ENCODE peak calls at places on chromosomes 5 and 9, in eight cellular contexts. I is GM20000, J is heart right ventricle, G is choroid plexus epithelial cell, F is AG20443, N is fibroblast of the aortic adventitia, E is cardiac muscle cell, M is hippocampal formation. B is an unnamed sample.

GRCh38 chr9:6758418-6759113 is 793 bp downstream of the KDM4C start:
- DNase-seq in I (peak; percentile 59), J (peak; percentile 32), G (peak; percentile 70), F (peak; percentile 53), N (no peak), E (peak; percentile 61), M (peak; percentile 38), B (peak; percentile 12)

GRCh38 chr5:78508231-78508765 is 140.3 kb downstream of the LHFPL2 start:
- DNase-seq in I (no peak), J (no peak), G (peak; percentile 55), F (peak; percentile 46), N (peak; percentile 46), E (peak; percentile 50), M (no peak), B (no peak)

GRCh38 chr9:86246752-86247161 is 12.7 kb downstream of the C9orf153 start:
- DNase-seq in I (peak; percentile 61), J (peak; percentile 66), G (peak; percentile 44), F (no peak), N (no peak), E (peak; percentile 25), M (no peak), B (no peak)

GRCh38 chr9:109036744-109037680 is 23.7 kb upstream of the CTNNAL1 start:
- DNase-seq in I (no peak), J (no peak), G (peak; percentile 48), F (no peak), N (peak; percentile 9), E (peak; percentile 32), M (no peak), B (no peak)

GRCh38 chr5:163760498-163760897 is 255.1 kb downstream of the MAT2B start:
- DNase-seq in I (no peak), J (no peak), G (peak; percentile 99), F (peak; percentile 61), N (peak; percentile 99), E (peak; percentile 98), M (no peak), B (no peak)

GRCh38 chr5:72441861-72442540 is 65.2 kb downstream of the ZNF366 start:
- DNase-seq in I (no peak), J (no peak), G (peak; percentile 86), F (peak; percentile 89), N (peak; percentile 90), E (peak; percentile 67), M (no peak), B (peak; percentile 87)

GRCh38 chr9:137969008-137969407 is 91.4 kb downstream of the CACNA1B start:
- DNase-seq in I (no peak), J (no peak), G (no peak), F (no peak), N (no peak), E (no peak), M (no peak), B (no peak)

GRCh38 chr5:15763754-15764153 is 263.8 kb downstream of the FBXL7 start:
- DNase-seq in I (no peak), J (no peak), G (peak; percentile 18), F (peak; percentile 49), N (peak; percentile 26), E (peak; percentile 36), M (no peak), B (peak; percentile 22)

GRCh38 chr9:15205632-15206243 is 101.3 kb downstream of the TTC39B start:
- DNase-seq in I (no peak), J (no peak), G (peak; percentile 40), F (peak; percentile 10), N (no peak), E (no peak), M (no peak), B (no peak)

GRCh38 chr5:122673343-122673742 is 101.5 kb upstream of the SNX2 start:
- DNase-seq in I (no peak), J (peak; percentile 50), G (peak; percentile 66), F (peak; percentile 86), N (peak; percentile 94), E (peak; percentile 80), M (no peak), B (peak; percentile 24)

GRCh38 chr5:73940026-73940425 is 314.0 kb downstream of the ARHGEF28 start:
- DNase-seq in I (no peak), J (no peak), G (peak; percentile 57), F (no peak), N (peak; percentile 34), E (peak; percentile 38), M (no peak), B (no peak)

GRCh38 chr5:71924325-71924724 is 182.9 kb upstream of the MAP1B start:
- DNase-seq in I (no peak), J (no peak), G (peak; percentile 54), F (no peak), N (peak; percentile 66), E (peak; percentile 34), M (no peak), B (no peak)

GRCh38 chr9:8251566-8251965 is 452.0 kb upstream of the DMAC1 start:
- DNase-seq in I (no peak), J (no peak), G (no peak), F (no peak), N (no peak), E (no peak), M (no peak), B (no peak)

GRCh38 chr5:57434227-57434640 is 48.4 kb downstream of the ACTBL2 start:
- DNase-seq in I (no peak), J (peak; percentile 29), G (peak; percentile 82), F (no peak), N (peak; percentile 100), E (peak; percentile 93), M (no peak), B (no peak)

GRCh38 chr9:68574150-68574549 is 33.5 kb upstream of the TMEM252 start:
- DNase-seq in I (no peak), J (no peak), G (peak; percentile 36), F (no peak), N (no peak), E (peak; percentile 16), M (no peak), B (no peak)

GRCh38 chr5:127959152-127959764 is 124.3 kb upstream of the SLC12A2 start:
- DNase-seq in I (no peak), J (peak; percentile 75), G (peak; percentile 96), F (peak; percentile 62), N (peak; percentile 84), E (peak; percentile 78), M (no peak), B (peak; percentile 93)

GRCh38 chr5:136364307-136364706 is 1.0 kb downstream of the TRPC7 start:
- DNase-seq in I (no peak), J (no peak), G (peak; percentile 15), F (no peak), N (no peak), E (no peak), M (no peak), B (no peak)

GRCh38 chr9:126420643-126421564 is 94.3 kb downstream of the MVB12B start:
- DNase-seq in I (no peak), J (no peak), G (peak; percentile 30), F (no peak), N (no peak), E (no peak), M (no peak), B (peak; percentile 19)

GRCh38 chr5:177333420-177334154 is 17.9 kb downstream of the LMAN2 start:
- DNase-seq in I (no peak), J (no peak), G (no peak), F (no peak), N (no peak), E (no peak), M (no peak), B (no peak)

GRCh38 chr9:20683351-20684034 is 566 bp upstream of the FOCAD start:
- DNase-seq in I (peak; percentile 38), J (peak; percentile 58), G (peak; percentile 78), F (peak; percentile 69), N (peak; percentile 73), E (peak; percentile 88), M (peak; percentile 37), B (peak; percentile 78)

GRCh38 chr9:34869390-34869789 is 88.7 kb upstream of the PHF24 start:
- DNase-seq in I (no peak), J (no peak), G (peak; percentile 68), F (no peak), N (peak; percentile 40), E (peak; percentile 72), M (no peak), B (no peak)

GRCh38 chr5:10538103-10538788 is 25.6 kb upstream of the ANKRD33B start:
- DNase-seq in I (no peak), J (no peak), G (no peak), F (no peak), N (no peak), E (no peak), M (no peak), B (no peak)

GRCh38 chr5:90899014-90899604 is 340.5 kb downstream of the ADGRV1 start:
- DNase-seq in I (no peak), J (no peak), G (no peak), F (no peak), N (no peak), E (no peak), M (no peak), B (no peak)

B was measured in MG63.